ENCODE peak calls at places on chromosomes 4 and X, in six cellular contexts. A is CD4-positive, alpha-beta T cell; Z is right lobe of liver; C is left ventricle myocardium inferior; G is IMR-90; K is K562. D is an unnamed sample.
A peak's percentile ranks its signal among the peaks of the same experiment; 100 is the strongest.

GRCh38 chrX:149568701-149569296 is 18.5 kb downstream of the MAGEA9B start:
- DNase-seq in K (no peak), A (no peak), Z (no peak), C (no peak), G (no peak), D (no peak)

GRCh38 chr4:190016369-190017289 is 10.4 kb downstream of the FRG2 start:
- DNase-seq in A (no peak), Z (no peak), G (no peak), C (no peak), K (no peak), D (no peak)

GRCh38 chrX:5054852-5055251 is 1173.8 kb downstream of the NLGN4X start:
- DNase-seq in A (no peak), K (no peak), C (no peak), G (no peak), Z (no peak), D (no peak)

GRCh38 chr4:115548123-115548522 is 434.7 kb upstream of the NDST4 start:
- DNase-seq in C (no peak), G (no peak), K (no peak), A (no peak), Z (no peak), D (no peak)

GRCh38 chrX:13387656-13388421 is 68.0 kb upstream of the ATXN3L start:
- DNase-seq in C (no peak), K (no peak), G (peak; percentile 23), Z (no peak), A (no peak), D (no peak)

GRCh38 chr4:30094866-30095265 is 625.3 kb upstream of the PCDH7 start:
- DNase-seq in G (peak; percentile 6), Z (no peak), A (no peak), C (no peak), K (no peak), D (no peak)

GRCh38 chr4:39994356-39994755 is 16.6 kb upstream of the PDS5A start:
- DNase-seq in G (no peak), C (no peak), Z (no peak), A (no peak), K (no peak), D (no peak)

GRCh38 chrX:39787999-39788398 is 309.8 kb downstream of the BCOR start:
- DNase-seq in G (no peak), A (no peak), K (no peak), C (no peak), Z (no peak), D (no peak)

GRCh38 chr4:148814030-148814429 is 371.8 kb upstream of the NR3C2 start:
- DNase-seq in C (no peak), K (no peak), A (no peak), Z (no peak), G (no peak), D (no peak)

GRCh38 chr4:20203508-20203907 is 48.2 kb upstream of the SLIT2 start:
- DNase-seq in K (no peak), Z (no peak), C (no peak), A (no peak), G (peak; percentile 92), D (no peak)

GRCh38 chr4:175758595-175758994 is 53.5 kb downstream of the GPM6A start:
- DNase-seq in K (no peak), C (no peak), Z (no peak), A (no peak), G (no peak), D (no peak)

GRCh38 chrX:119218198-119218597 is 17.9 kb upstream of the PGRMC1 start:
- DNase-seq in K (peak; percentile 21), G (peak; percentile 15), A (no peak), Z (no peak), C (no peak), D (no peak)

GRCh38 chrX:21996872-21997271 is 35.3 kb upstream of the PHEX start:
- DNase-seq in A (no peak), C (no peak), G (peak; percentile 84), K (no peak), Z (no peak), D (no peak)

GRCh38 chr4:117784266-117784665 is 250.0 kb upstream of the NDST3 start:
- DNase-seq in A (no peak), Z (no peak), G (no peak), K (no peak), C (no peak), D (no peak)

GRCh38 chrX:5857232-5857631 is 371.4 kb downstream of the NLGN4X start:
- DNase-seq in G (no peak), Z (no peak), C (no peak), A (no peak), K (no peak), D (no peak)

GRCh38 chrX:12526296-12526695 is 264.9 kb upstream of the PRPS2 start:
- DNase-seq in C (no peak), Z (no peak), A (no peak), K (no peak), G (no peak), D (no peak)

GRCh38 chrX:39519566-39520301 is 578.0 kb downstream of the BCOR start:
- DNase-seq in C (peak; percentile 41), K (peak; percentile 22), Z (no peak), G (no peak), A (no peak), D (no peak)

GRCh38 chrX:142156567-142156966 is 48.5 kb downstream of the MAGEC2 start:
- DNase-seq in C (no peak), Z (no peak), G (no peak), A (no peak), K (no peak), D (no peak)

GRCh38 chr4:168825975-168826374 is 184.1 kb downstream of the CBR4 start:
- DNase-seq in C (no peak), Z (no peak), G (peak; percentile 81), A (no peak), K (no peak), D (no peak)

GRCh38 chr4:121072836-121073362 is 564 bp upstream of the NDNF start:
- DNase-seq in K (no peak), Z (peak; percentile 20), G (no peak), C (peak; percentile 19), A (no peak), D (no peak)

GRCh38 chr4:7183161-7183560 is 9.2 kb upstream of the SORCS2 start:
- DNase-seq in G (no peak), C (no peak), K (no peak), A (no peak), Z (no peak), D (no peak)

GRCh38 chrX:68428431-68428830 is 4.9 kb downstream of the OPHN1 start:
- DNase-seq in G (peak; percentile 69), C (no peak), Z (no peak), A (no peak), K (no peak), D (no peak)
- H3K27ac ChIP-seq in G (no peak overlapping the region), C (no peak overlapping the region), Z (no peak overlapping the region), A (no peak overlapping the region), K (no peak overlapping the region), D (no peak overlapping the region)

DNA sequence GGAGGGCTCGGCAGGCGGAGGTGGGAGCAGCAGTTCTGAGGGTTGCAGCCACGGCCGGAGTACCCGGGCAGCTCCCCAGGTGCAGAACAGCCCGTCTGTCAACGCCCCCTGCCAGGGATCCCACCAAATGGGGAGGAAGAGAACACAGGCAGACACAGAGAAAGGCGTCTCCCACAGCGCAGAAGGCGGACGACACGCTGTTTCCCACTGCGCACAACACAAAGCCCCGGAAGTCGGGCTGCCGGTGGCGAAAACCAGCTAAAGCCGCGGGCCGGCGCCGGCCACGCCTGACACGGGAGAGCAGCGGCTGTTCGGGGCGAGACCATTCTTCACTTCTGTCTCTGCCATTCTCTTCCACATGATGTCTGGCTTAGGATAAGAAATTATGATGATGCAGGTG is 31.6 kb downstream of the CTBP1 start:
- DNase-seq in A (no peak), K (no peak), Z (no peak), G (no peak), C (no peak), D (no peak)
- H3K27ac ChIP-seq in A (no peak overlapping the region), K (no peak overlapping the region), Z (no peak overlapping the region), G (no peak overlapping the region), C (peak overlapping the region; percentile 65), D (no peak overlapping the region)

DNA sequence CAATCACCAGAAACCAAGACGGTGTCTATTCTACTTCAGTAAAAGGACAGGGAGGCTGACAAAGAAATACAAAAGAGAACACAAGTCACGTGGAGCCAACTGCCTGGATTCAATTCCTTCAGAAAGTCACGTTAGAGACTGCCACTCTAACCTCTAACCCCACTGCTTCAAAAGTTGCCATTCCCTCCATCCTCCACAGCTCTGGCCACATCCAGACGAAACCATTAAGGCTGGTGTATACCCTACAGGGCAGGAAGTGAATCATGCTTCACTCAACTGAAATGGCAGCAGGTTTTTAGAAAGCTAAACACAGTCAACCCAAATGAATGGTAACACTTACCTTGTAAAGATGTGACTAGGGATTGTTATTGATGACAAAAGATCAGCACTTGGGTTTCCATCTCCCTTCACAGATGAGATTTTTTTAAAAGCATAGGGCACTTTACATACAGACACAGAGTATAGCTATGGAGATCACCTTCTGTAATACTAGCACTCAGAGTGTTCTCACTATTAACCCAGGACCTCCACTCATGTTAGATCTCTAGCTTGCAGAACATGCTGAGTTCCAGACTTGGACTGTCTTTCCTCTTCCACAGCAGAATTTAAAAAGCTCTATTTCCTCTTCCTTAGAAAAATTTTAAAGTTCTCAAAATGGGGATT is 37.4 kb downstream of the MAML3 start:
- DNase-seq in K (no peak), A (no peak), Z (no peak), C (no peak), G (peak; percentile 54), D (no peak)
- H3K27ac ChIP-seq in K (no peak overlapping the region), A (no peak overlapping the region), Z (no peak overlapping the region), C (no peak overlapping the region), G (no peak overlapping the region), D (no peak overlapping the region)

GRCh38 chr4:143384381-143384994 is 47.8 kb downstream of the GAB1 start:
- DNase-seq in K (no peak), Z (no peak), G (peak; percentile 47), C (no peak), A (no peak), D (no peak)

GRCh38 chr4:143382539-143382938 is 45.9 kb downstream of the GAB1 start:
- DNase-seq in G (peak; percentile 53), K (no peak), C (no peak), A (no peak), Z (no peak), D (no peak)

GRCh38 chr4:143380651-143381050 is 44.0 kb downstream of the GAB1 start:
- DNase-seq in A (no peak), K (no peak), C (no peak), Z (no peak), G (peak; percentile 74), D (no peak)

GRCh38 chr4:143377635-143378099 is 41.0 kb downstream of the GAB1 start:
- DNase-seq in A (no peak), K (no peak), Z (no peak), C (no peak), G (no peak), D (no peak)

DNA sequence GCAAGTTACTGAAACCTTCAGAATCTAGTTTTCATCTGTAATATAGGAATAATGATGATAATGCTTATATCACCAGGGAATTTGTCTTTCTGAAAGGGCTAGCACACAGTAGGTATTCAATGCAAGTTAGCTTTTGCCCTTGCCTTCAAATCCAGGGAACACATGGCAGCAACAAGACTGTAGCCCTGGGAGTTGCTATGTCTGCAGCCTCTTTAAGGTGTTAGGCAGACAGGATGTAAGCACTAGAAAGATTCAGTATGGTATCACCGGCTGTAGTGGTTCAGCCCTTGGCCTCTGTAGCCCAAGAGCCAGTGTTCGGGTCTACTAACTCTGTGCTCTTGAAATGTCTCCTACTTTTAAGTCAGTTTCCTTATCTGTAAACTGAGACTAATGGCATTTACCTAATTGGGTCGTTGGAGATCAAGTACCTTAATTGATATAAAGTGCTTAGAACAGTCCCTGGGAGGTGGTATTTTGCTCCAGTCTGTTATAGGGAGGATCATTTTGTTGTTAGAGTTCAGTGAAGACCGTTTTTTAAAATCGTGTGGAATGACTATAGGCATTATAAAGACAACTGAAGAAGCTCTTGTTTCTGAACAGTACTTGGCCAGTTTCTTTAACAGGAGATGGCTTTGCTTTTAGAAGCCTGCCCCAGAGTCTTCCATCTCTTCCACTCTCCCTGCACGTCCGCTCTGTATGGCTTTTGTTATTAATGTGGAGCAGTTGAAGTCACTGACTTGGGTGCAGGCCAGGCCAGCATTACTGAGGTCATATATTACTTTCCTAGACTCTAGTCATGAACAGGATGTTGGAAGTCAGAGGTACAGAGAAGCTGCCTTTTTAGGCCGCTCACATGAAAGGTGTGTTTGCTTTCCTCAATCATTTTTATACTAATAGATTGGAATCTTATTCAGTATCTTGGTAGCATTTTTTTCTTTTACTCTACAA is 44.8 kb downstream of the GAB1 start:
- DNase-seq in G (peak; percentile 93), A (no peak), Z (peak; percentile 68), C (peak; percentile 89), K (no peak), D (peak; percentile 17)
- H3K27ac ChIP-seq in G (peak overlapping the region; percentile 84), A (no peak overlapping the region), Z (peak overlapping the region; percentile 47), C (peak overlapping the region; percentile 88), K (peak overlapping the region; percentile 54), D (peak overlapping the region; percentile 83)